ENCODE peak calls at places on chromosomes 4 and X, in six cellular contexts. One of them, this sample, is unnamed.

GRCh38 chrX:150616179-150616862 is 47.9 kb downstream of the MTM1 start:
- DNase-seq in ovary: no peak
- DNase-seq in sigmoid colon: no peak
- DNase-seq in lower leg skin: no peak
- DNase-seq in HCT116: no peak
- DNase-seq in CD4-positive, alpha-beta T cell: no peak
- DNase-seq in this sample: no peak

GRCh38 chr4:112604590-112604989 is 32.1 kb downstream of the ZGRF1 start:
- DNase-seq in CD4-positive, alpha-beta T cell: peak
- DNase-seq in sigmoid colon: no peak
- DNase-seq in lower leg skin: peak
- DNase-seq in ovary: peak
- DNase-seq in HCT116: peak
- DNase-seq in this sample: peak

GRCh38 chrX:11188664-11189063 is 77.5 kb downstream of the HCCS start:
- DNase-seq in sigmoid colon: no peak
- DNase-seq in ovary: no peak
- DNase-seq in HCT116: no peak
- DNase-seq in lower leg skin: no peak
- DNase-seq in CD4-positive, alpha-beta T cell: no peak
- DNase-seq in this sample: no peak

GRCh38 chrX:666762-667161 is 36.2 kb downstream of the SHOX start:
- DNase-seq in HCT116: no peak
- DNase-seq in sigmoid colon: peak
- DNase-seq in ovary: no peak
- DNase-seq in lower leg skin: no peak
- DNase-seq in CD4-positive, alpha-beta T cell: no peak
- DNase-seq in this sample: no peak

GRCh38 chr4:3529363-3529762 is 2.9 kb downstream of the LRPAP1 start:
- DNase-seq in CD4-positive, alpha-beta T cell: no peak
- DNase-seq in HCT116: no peak
- DNase-seq in sigmoid colon: peak
- DNase-seq in ovary: no peak
- DNase-seq in lower leg skin: no peak
- DNase-seq in this sample: peak

GRCh38 chrX:69627744-69628143 is 11.8 kb downstream of the EDA start:
- DNase-seq in CD4-positive, alpha-beta T cell: no peak
- DNase-seq in sigmoid colon: no peak
- DNase-seq in ovary: no peak
- DNase-seq in HCT116: no peak
- DNase-seq in lower leg skin: no peak
- DNase-seq in this sample: no peak

GRCh38 chr4:74900862-74901261 is 32.1 kb upstream of the PARM1 start:
- DNase-seq in ovary: no peak
- DNase-seq in HCT116: no peak
- DNase-seq in lower leg skin: no peak
- DNase-seq in CD4-positive, alpha-beta T cell: no peak
- DNase-seq in sigmoid colon: no peak
- DNase-seq in this sample: no peak

GRCh38 chr4:106421441-106422296 is 53.1 kb upstream of the GIMD1 start:
- DNase-seq in sigmoid colon: no peak
- DNase-seq in ovary: no peak
- DNase-seq in CD4-positive, alpha-beta T cell: no peak
- DNase-seq in lower leg skin: no peak
- DNase-seq in HCT116: no peak
- DNase-seq in this sample: no peak

GRCh38 chr4:165383757-165384156 is 4.9 kb downstream of the CPE start:
- DNase-seq in lower leg skin: no peak
- DNase-seq in CD4-positive, alpha-beta T cell: no peak
- DNase-seq in ovary: no peak
- DNase-seq in HCT116: no peak
- DNase-seq in sigmoid colon: no peak
- DNase-seq in this sample: no peak

GRCh38 chr4:41079871-41080565 is 134.3 kb downstream of the APBB2 start:
- DNase-seq in HCT116: no peak
- DNase-seq in sigmoid colon: no peak
- DNase-seq in lower leg skin: no peak
- DNase-seq in CD4-positive, alpha-beta T cell: no peak
- DNase-seq in ovary: no peak
- DNase-seq in this sample: no peak

GRCh38 chrX:103607385-103608304 is at the start of gene TCEAL3:
- DNase-seq in CD4-positive, alpha-beta T cell: peak
- DNase-seq in ovary: peak
- DNase-seq in HCT116: no peak
- DNase-seq in lower leg skin: peak
- DNase-seq in sigmoid colon: peak
- DNase-seq in this sample: peak

GRCh38 chr4:106690487-106690886 is 321.9 kb upstream of the GIMD1 start:
- DNase-seq in HCT116: no peak
- DNase-seq in CD4-positive, alpha-beta T cell: no peak
- DNase-seq in ovary: no peak
- DNase-seq in sigmoid colon: no peak
- DNase-seq in lower leg skin: no peak
- DNase-seq in this sample: no peak

GRCh38 chr4:2044119-2044485 is 15.0 kb upstream of the NAT8L start:
- DNase-seq in lower leg skin: no peak
- DNase-seq in CD4-positive, alpha-beta T cell: no peak
- DNase-seq in ovary: no peak
- DNase-seq in sigmoid colon: no peak
- DNase-seq in HCT116: no peak
- DNase-seq in this sample: no peak

GRCh38 chrX:51215266-51215665 is 117.4 kb upstream of the NUDT10 start:
- DNase-seq in ovary: no peak
- DNase-seq in lower leg skin: no peak
- DNase-seq in sigmoid colon: no peak
- DNase-seq in HCT116: no peak
- DNase-seq in CD4-positive, alpha-beta T cell: no peak
- DNase-seq in this sample: no peak

GRCh38 chrX:133921764-133922389 is 63.5 kb downstream of the GPC3 start:
- DNase-seq in CD4-positive, alpha-beta T cell: peak
- DNase-seq in HCT116: peak
- DNase-seq in sigmoid colon: no peak
- DNase-seq in lower leg skin: no peak
- DNase-seq in ovary: no peak
- DNase-seq in this sample: peak

GRCh38 chrX:67346225-67346624 is 197.6 kb upstream of the AR start:
- DNase-seq in HCT116: no peak
- DNase-seq in lower leg skin: no peak
- DNase-seq in CD4-positive, alpha-beta T cell: no peak
- DNase-seq in ovary: no peak
- DNase-seq in sigmoid colon: no peak
- DNase-seq in this sample: no peak

GRCh38 chr4:107467461-107467860 is 252.6 kb downstream of the PAPSS1 start:
- DNase-seq in CD4-positive, alpha-beta T cell: no peak
- DNase-seq in HCT116: no peak
- DNase-seq in sigmoid colon: no peak
- DNase-seq in ovary: no peak
- DNase-seq in lower leg skin: no peak
- DNase-seq in this sample: no peak

GRCh38 chrX:16711219-16712115 is 1.0 kb downstream of the CTPS2 start:
- DNase-seq in ovary: no peak
- DNase-seq in CD4-positive, alpha-beta T cell: no peak
- DNase-seq in HCT116: no peak
- DNase-seq in sigmoid colon: peak
- DNase-seq in lower leg skin: no peak
- DNase-seq in this sample: peak

GRCh38 chr4:187362937-187363336 is 632.6 kb upstream of the ZFP42 start:
- DNase-seq in lower leg skin: no peak
- DNase-seq in CD4-positive, alpha-beta T cell: no peak
- DNase-seq in ovary: no peak
- DNase-seq in HCT116: no peak
- DNase-seq in sigmoid colon: no peak
- DNase-seq in this sample: no peak

GRCh38 chr4:154911097-154911496 is 130.0 kb downstream of the RBM46 start:
- DNase-seq in lower leg skin: no peak
- DNase-seq in ovary: no peak
- DNase-seq in HCT116: no peak
- DNase-seq in CD4-positive, alpha-beta T cell: no peak
- DNase-seq in sigmoid colon: no peak
- DNase-seq in this sample: no peak

GRCh38 chr4:28744066-28744465 is 1883.4 kb downstream of the STIM2 start:
- DNase-seq in ovary: no peak
- DNase-seq in CD4-positive, alpha-beta T cell: no peak
- DNase-seq in lower leg skin: no peak
- DNase-seq in HCT116: no peak
- DNase-seq in sigmoid colon: no peak
- DNase-seq in this sample: no peak

GRCh38 chrX:104918122-104918521 is 302.4 kb downstream of the TEX13A start:
- DNase-seq in ovary: no peak
- DNase-seq in lower leg skin: no peak
- DNase-seq in CD4-positive, alpha-beta T cell: no peak
- DNase-seq in HCT116: no peak
- DNase-seq in sigmoid colon: no peak
- DNase-seq in this sample: no peak

DNA sequence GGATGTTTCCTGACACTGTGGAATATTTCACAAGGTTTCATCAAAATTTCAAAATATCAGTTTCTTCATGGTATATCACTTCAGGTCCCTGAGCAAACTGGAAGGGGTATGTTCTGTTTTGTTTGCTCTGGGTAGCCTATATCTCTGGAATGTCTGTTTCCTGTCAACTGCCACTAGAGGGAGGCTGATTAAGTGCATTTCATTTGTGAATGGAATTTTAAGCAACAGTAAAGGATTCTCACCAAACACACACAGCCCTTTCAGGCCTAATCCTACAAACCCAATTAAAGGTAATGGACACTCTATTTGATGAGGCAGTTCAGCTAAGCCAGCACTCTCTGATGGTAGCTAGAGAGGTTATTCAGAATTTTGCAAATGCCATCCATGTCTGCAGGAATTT is 307.1 kb downstream of the TEX13A start:
- DNase-seq in ovary: no peak
- DNase-seq in lower leg skin: no peak
- DNase-seq in sigmoid colon: no peak
- DNase-seq in HCT116: no peak
- DNase-seq in CD4-positive, alpha-beta T cell: no peak
- DNase-seq in this sample: no peak
- TF ChIP-seq CTCF in ovary: no peak
- TF ChIP-seq CTCF in lower leg skin: no peak
- TF ChIP-seq CTCF in sigmoid colon: no peak
- TF ChIP-seq CTCF in HCT116: no peak
- TF ChIP-seq CTCF in CD4-positive, alpha-beta T cell: peak
- TF ChIP-seq CTCF in this sample: no peak

DNA sequence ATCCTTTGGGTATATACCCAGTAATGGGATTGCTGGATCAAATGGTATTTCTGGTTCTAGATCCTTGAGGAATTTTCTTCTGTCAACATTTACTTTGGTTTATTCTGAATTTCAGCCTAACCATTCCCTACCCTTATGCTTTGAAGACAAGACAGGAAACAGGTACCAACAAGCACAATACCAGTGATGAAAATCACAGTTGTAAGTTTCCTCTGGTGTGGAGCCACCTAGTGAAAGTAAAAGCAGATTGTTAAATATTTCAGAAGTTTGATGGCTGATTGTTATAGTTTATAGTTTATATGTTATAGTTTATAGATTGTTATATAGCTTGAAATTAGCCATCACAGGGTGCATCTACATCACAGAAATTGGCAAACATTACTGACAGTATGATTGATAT is 104.5 kb upstream of the AGA start:
- DNase-seq in CD4-positive, alpha-beta T cell: no peak
- DNase-seq in HCT116: no peak
- DNase-seq in sigmoid colon: no peak
- DNase-seq in ovary: no peak
- DNase-seq in lower leg skin: no peak
- DNase-seq in this sample: no peak
- TF ChIP-seq CTCF in CD4-positive, alpha-beta T cell: no peak
- TF ChIP-seq CTCF in HCT116: peak
- TF ChIP-seq CTCF in sigmoid colon: no peak
- TF ChIP-seq CTCF in ovary: no peak
- TF ChIP-seq CTCF in lower leg skin: no peak
- TF ChIP-seq CTCF in this sample: no peak

GRCh38 chr4:169008478-169008877 is 1.6 kb downstream of the CBR4 start:
- DNase-seq in CD4-positive, alpha-beta T cell: no peak
- DNase-seq in lower leg skin: no peak
- DNase-seq in sigmoid colon: no peak
- DNase-seq in HCT116: no peak
- DNase-seq in ovary: no peak
- DNase-seq in this sample: no peak

GRCh38 chr4:169012049-169012448 is 2.0 kb upstream of the CBR4 start:
- DNase-seq in sigmoid colon: no peak
- DNase-seq in HCT116: no peak
- DNase-seq in ovary: no peak
- DNase-seq in lower leg skin: no peak
- DNase-seq in CD4-positive, alpha-beta T cell: no peak
- DNase-seq in this sample: no peak

GRCh38 chr4:169009281-169010124 is 552 bp downstream of the CBR4 start:
- DNase-seq in lower leg skin: peak
- DNase-seq in CD4-positive, alpha-beta T cell: peak
- DNase-seq in HCT116: peak
- DNase-seq in ovary: peak
- DNase-seq in sigmoid colon: peak
- DNase-seq in this sample: peak

GRCh38 chr4:169013396-169013795 is 3.3 kb upstream of the CBR4 start:
- DNase-seq in lower leg skin: no peak
- DNase-seq in HCT116: no peak
- DNase-seq in CD4-positive, alpha-beta T cell: no peak
- DNase-seq in ovary: no peak
- DNase-seq in sigmoid colon: no peak
- DNase-seq in this sample: no peak

GRCh38 chr4:169010125-169011023 is at the start of gene CBR4:
- DNase-seq in sigmoid colon: peak
- DNase-seq in HCT116: peak
- DNase-seq in lower leg skin: peak
- DNase-seq in ovary: peak
- DNase-seq in CD4-positive, alpha-beta T cell: peak
- DNase-seq in this sample: peak
- TF ChIP-seq CTCF in sigmoid colon: peak
- TF ChIP-seq CTCF in HCT116: no peak
- TF ChIP-seq CTCF in lower leg skin: no peak
- TF ChIP-seq CTCF in ovary: peak
- TF ChIP-seq CTCF in CD4-positive, alpha-beta T cell: peak
- TF ChIP-seq CTCF in this sample: no peak

DNA sequence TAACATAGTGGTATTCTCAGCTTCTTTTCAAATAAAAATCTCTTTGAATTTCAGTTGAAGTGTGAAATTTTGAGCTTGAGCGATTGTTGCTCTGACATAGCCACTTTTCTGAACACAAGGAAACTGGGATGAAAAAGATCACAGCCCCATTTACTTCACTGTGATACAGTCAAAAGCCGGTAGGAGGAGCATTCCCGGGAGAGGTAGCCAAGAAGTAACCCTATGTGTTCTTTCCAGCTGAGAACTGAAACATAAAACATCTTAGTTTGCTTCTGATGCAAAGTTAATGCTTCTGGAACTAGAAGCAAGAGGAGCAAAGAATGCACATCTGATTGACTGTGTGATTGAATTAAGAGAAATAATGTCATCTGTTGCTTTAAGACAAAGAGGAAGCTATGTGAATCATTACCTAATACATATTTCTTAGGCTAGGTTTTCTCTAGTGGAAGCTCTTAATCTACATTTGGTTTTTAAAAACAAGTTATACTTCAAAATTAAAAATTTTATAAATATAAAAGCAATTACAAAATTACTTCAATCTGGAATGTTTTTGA is 88.4 kb upstream of the UNC5C start:
- DNase-seq in HCT116: no peak
- DNase-seq in CD4-positive, alpha-beta T cell: no peak
- DNase-seq in ovary: no peak
- DNase-seq in lower leg skin: no peak
- DNase-seq in sigmoid colon: no peak
- DNase-seq in this sample: no peak
- TF ChIP-seq CTCF in HCT116: no peak
- TF ChIP-seq CTCF in CD4-positive, alpha-beta T cell: no peak
- TF ChIP-seq CTCF in ovary: no peak
- TF ChIP-seq CTCF in lower leg skin: no peak
- TF ChIP-seq CTCF in sigmoid colon: no peak
- TF ChIP-seq CTCF in this sample: no peak

This sample was measured in GM20000.